ENCODE peak calls at places on chromosome 12, in six cellular contexts. C, E, I, X, Z and L are unnamed samples.

GRCh38 chr12:104599985-104600712 is 143.4 kb downstream of the CHST11 start:
- DNase-seq in C (no peak), E (no peak), I (no peak), X (no peak), Z (no peak), L (no peak)

GRCh38 chr12:34109390-34109789 is 87.1 kb downstream of the ALG10 start:
- DNase-seq in C (no peak), E (no peak), I (no peak), X (no peak), Z (no peak), L (no peak)

GRCh38 chr12:32569256-32569655 is 109.8 kb upstream of the DNM1L start:
- DNase-seq in C (no peak), E (no peak), I (no peak), X (no peak), Z (no peak), L (no peak)

GRCh38 chr12:51678086-51678724 is 87.2 kb downstream of the SCN8A start:
- DNase-seq in C (no peak), E (peak; percentile 5), I (peak; percentile 3), X (no peak), Z (peak; percentile 75), L (peak; percentile 26)

GRCh38 chr12:27388650-27389049 is 56.0 kb downstream of the BMAL2 start:
- DNase-seq in C (no peak), E (no peak), I (no peak), X (no peak), Z (no peak), L (no peak)

GRCh38 chr12:121581681-121582439 is 1.0 kb upstream of the KDM2B start:
- DNase-seq in C (no peak), E (no peak), I (no peak), X (no peak), Z (no peak), L (peak; percentile 71)

GRCh38 chr12:92503977-92504966 is 198.5 kb upstream of the PLEKHG7 start:
- DNase-seq in C (no peak), E (no peak), I (no peak), X (no peak), Z (no peak), L (peak; percentile 67)

GRCh38 chr12:117842630-117843029 is 126.2 kb downstream of the KSR2 start:
- DNase-seq in C (no peak), E (no peak), I (no peak), X (no peak), Z (no peak), L (no peak)